ENCODE peak calls at places on chromosome 11, in eight cellular contexts. R is NCI-H2081, X is glutamatergic neuron, I is left cardiac atrium, G is neural crest cell, Y is uterus, J is COR-L47, O is RPMI7951. C is an unnamed sample.

GRCh38 chr11:82848829-82849228 is 51.4 kb downstream of the PRCP start:
- DNase-seq in R (no peak), X (no peak), I (no peak), G (no peak), Y (no peak), J (no peak), O (no peak), C (no peak)

GRCh38 chr11:11533751-11534150 is 88.1 kb downstream of the GALNT18 start:
- DNase-seq in R (peak), X (no peak), I (no peak), G (no peak), Y (no peak), J (peak), O (no peak), C (peak)

GRCh38 chr11:44632466-44633123 is 67.1 kb downstream of the CD82 start:
- DNase-seq in R (no peak), X (no peak), I (no peak), G (peak), Y (no peak), J (no peak), O (peak), C (no peak)

GRCh38 chr11:30786392-30787120 is 200.4 kb upstream of the MPPED2 start:
- DNase-seq in R (no peak), X (no peak), I (no peak), G (no peak), Y (no peak), J (no peak), O (no peak), C (no peak)

GRCh38 chr11:47924184-47924671 is 56.1 kb upstream of the PTPRJ start:
- DNase-seq in R (no peak), X (no peak), I (no peak), G (no peak), Y (no peak), J (peak), O (peak), C (no peak)

GRCh38 chr11:18243783-18244362 is 4.6 kb downstream of the SAA2 start:
- DNase-seq in R (peak), X (peak), I (no peak), G (peak), Y (no peak), J (peak), O (peak), C (peak)

GRCh38 chr11:96267490-96268010 is 75.4 kb downstream of the MAML2 start:
- DNase-seq in R (no peak), X (no peak), I (no peak), G (no peak), Y (no peak), J (no peak), O (no peak), C (no peak)

GRCh38 chr11:102179366-102179765 is 69.1 kb downstream of the YAP1 start:
- DNase-seq in R (no peak), X (no peak), I (no peak), G (no peak), Y (no peak), J (no peak), O (no peak), C (no peak)

GRCh38 chr11:9462172-9462799 is 1.5 kb downstream of the ZNF143 start:
- DNase-seq in R (no peak), X (no peak), I (no peak), G (no peak), Y (no peak), J (no peak), O (no peak), C (no peak)

GRCh38 chr11:108115495-108116140 is 5.7 kb upstream of the ACAT1 start:
- DNase-seq in R (no peak), X (no peak), I (peak), G (no peak), Y (peak), J (no peak), O (peak), C (peak)

GRCh38 chr11:126415128-126415527 is 59.6 kb downstream of the ST3GAL4 start:
- DNase-seq in R (no peak), X (no peak), I (peak), G (no peak), Y (peak), J (no peak), O (peak), C (no peak)

GRCh38 chr11:77126861-77127673 is 979 bp upstream of the MYO7A start:
- DNase-seq in R (peak), X (peak), I (peak), G (peak), Y (peak), J (peak), O (peak), C (peak)

GRCh38 chr11:68503792-68504191 is 43.2 kb downstream of the PPP6R3 start:
- DNase-seq in R (no peak), X (no peak), I (no peak), G (no peak), Y (no peak), J (no peak), O (no peak), C (peak)